ENCODE peak calls at places on chromosomes 4 and X, in five cellular contexts. K, D, J, V and M are unnamed samples.

GRCh38 chrX:2928127-2928582 is 984 bp downstream of the ARSD start:
- DNase-seq in K (peak), D (peak), J (no peak), V (peak), M (peak)

GRCh38 chrX:118884552-118885138 is 61.0 kb downstream of the ZCCHC12 start:
- DNase-seq in K (no peak), D (no peak), J (no peak), V (no peak), M (no peak)

GRCh38 chrX:49166914-49167739 is 4.6 kb downstream of the MAGIX start:
- DNase-seq in K (peak), D (no peak), J (peak), V (peak), M (no peak)

GRCh38 chrX:2572740-2573139 is 72.0 kb upstream of the DHRSX start:
- DNase-seq in K (no peak), D (no peak), J (no peak), V (no peak), M (no peak)

GRCh38 chr4:3044812-3045499 is 29.4 kb downstream of the HTT-AS start:
- DNase-seq in K (no peak), D (no peak), J (no peak), V (no peak), M (no peak)

GRCh38 chr4:53688186-53688790 is 97.0 kb upstream of the LNX1 start:
- DNase-seq in K (no peak), D (no peak), J (peak), V (no peak), M (no peak)

GRCh38 chrX:149124526-149125108 is 380.5 kb downstream of the IDS start:
- DNase-seq in K (no peak), D (no peak), J (no peak), V (no peak), M (no peak)

GRCh38 chrX:21438792-21439191 is 64.6 kb downstream of the CNKSR2 start:
- DNase-seq in K (no peak), D (no peak), J (no peak), V (no peak), M (no peak)

GRCh38 chr4:154707877-154708276 is 35.9 kb upstream of the LRAT start:
- DNase-seq in K (no peak), D (no peak), J (peak), V (no peak), M (no peak)

GRCh38 chr4:176845636-176846035 is 52.9 kb upstream of the VEGFC start:
- DNase-seq in K (no peak), D (no peak), J (peak), V (no peak), M (no peak)

GRCh38 chr4:165204462-165204830 is 2.9 kb upstream of the KLHL2 start:
- DNase-seq in K (no peak), D (no peak), J (no peak), V (no peak), M (no peak)

GRCh38 chr4:52410971-52411370 is 248.1 kb downstream of the USP46 start:
- DNase-seq in K (no peak), D (no peak), J (no peak), V (no peak), M (no peak)

GRCh38 chr4:99149620-99150019 is 5.5 kb upstream of the ADH4 start:
- DNase-seq in K (no peak), D (no peak), J (no peak), V (no peak), M (no peak)

GRCh38 chr4:54658321-54659093 is 750 bp downstream of the KIT start:
- DNase-seq in K (peak), D (peak), J (no peak), V (peak), M (peak)

GRCh38 chr4:77375866-77376607 is 219.0 kb downstream of the CCNG2 start:
- DNase-seq in K (no peak), D (no peak), J (no peak), V (peak), M (no peak)

GRCh38 chr4:12897954-12898353 is 586.2 kb downstream of the RAB28 start:
- DNase-seq in K (no peak), D (no peak), J (no peak), V (no peak), M (no peak)

GRCh38 chr4:25013756-25014737 is 16.7 kb downstream of the LGI2 start:
- DNase-seq in K (no peak), D (no peak), J (no peak), V (no peak), M (no peak)

GRCh38 chrX:40068048-40068447 is 29.7 kb downstream of the BCOR start:
- DNase-seq in K (no peak), D (no peak), J (no peak), V (no peak), M (no peak)

GRCh38 chr4:143396695-143397094 is 60.0 kb downstream of the GAB1 start:
- DNase-seq in K (no peak), D (no peak), J (no peak), V (peak), M (no peak)
- TF ChIP-seq CTCF in K (no peak), D (no peak), J (peak), V (peak), M (no peak)

GRCh38 chr4:665381-665750 is 8.7 kb downstream of the ATP5ME start:
- DNase-seq in K (no peak), D (no peak), J (no peak), V (no peak), M (no peak)

GRCh38 chr4:663046-663437 is 11.0 kb downstream of the ATP5ME start:
- DNase-seq in K (no peak), D (peak), J (no peak), V (no peak), M (no peak)

GRCh38 chr4:664713-665231 is 9.3 kb downstream of the ATP5ME start:
- DNase-seq in K (no peak), D (peak), J (no peak), V (no peak), M (no peak)

GRCh38 chr4:661856-662761 is 12.0 kb downstream of the ATP5ME start:
- DNase-seq in K (no peak), D (peak), J (no peak), V (no peak), M (no peak)

GRCh38 chr4:663438-664428 is 10.3 kb downstream of the ATP5ME start:
- DNase-seq in K (no peak), D (peak), J (no peak), V (peak), M (peak)
- TF ChIP-seq CTCF in K (no peak), D (peak), J (no peak), V (peak), M (no peak)

GRCh38 chr4:41232406-41232805 is 18.1 kb upstream of the APBB2 start:
- DNase-seq in K (no peak), D (no peak), J (no peak), V (peak), M (no peak)
- TF ChIP-seq CTCF in K (no peak), D (no peak), J (no peak), V (peak), M (no peak)

GRCh38 chr4:27524224-27524623 is 663.6 kb downstream of the STIM2 start:
- DNase-seq in K (no peak), D (no peak), J (no peak), V (peak), M (no peak)
- TF ChIP-seq CTCF in K (no peak), D (no peak), J (no peak), V (no peak), M (no peak)

GRCh38 chr4:88569944-88570455 is 22.3 kb upstream of the HERC3 start:
- DNase-seq in K (no peak), D (no peak), J (no peak), V (peak), M (no peak)

GRCh38 chr4:88573286-88573994 is 18.8 kb upstream of the HERC3 start:
- DNase-seq in K (no peak), D (no peak), J (no peak), V (no peak), M (no peak)

GRCh38 chr4:88575222-88575621 is 17.1 kb upstream of the HERC3 start:
- DNase-seq in K (no peak), D (no peak), J (no peak), V (no peak), M (no peak)

GRCh38 chr4:88573995-88574394 is 18.3 kb upstream of the HERC3 start:
- DNase-seq in K (no peak), D (no peak), J (no peak), V (peak), M (peak)
- TF ChIP-seq CTCF in K (no peak), D (no peak), J (no peak), V (peak), M (no peak)

GRCh38 chr4:105496899-105497298 is 23.0 kb upstream of the PPA2 start:
- DNase-seq in K (no peak), D (no peak), J (no peak), V (peak), M (no peak)
- TF ChIP-seq CTCF in K (no peak), D (no peak), J (peak), V (peak), M (no peak)

GRCh38 chrX:110045988-110046387 is 43.1 kb downstream of the TMEM164 start:
- DNase-seq in K (no peak), D (no peak), J (no peak), V (peak), M (no peak)
- TF ChIP-seq CTCF in K (no peak), D (no peak), J (no peak), V (peak), M (no peak)

GRCh38 chrX:19017271-19017670 is 33.4 kb upstream of the PHKA2 start:
- DNase-seq in K (no peak), D (peak), J (no peak), V (peak), M (peak)
- TF ChIP-seq CTCF in K (peak), D (peak), J (peak), V (peak), M (peak)